ENCODE peak calls at places on chromosomes 16 and 17, in five cellular contexts. L, N, V, W and O are unnamed samples. For H3K36me3, the result is how much of the 10 kb centered on the place peaks cover.

GRCh38 chr17:45705123-45706009 is 78.8 kb upstream of the CRHR1 start:
- DNase-seq in L (no peak), N (no peak), V (no peak), W (peak), O (peak)

GRCh38 chr16:31010539-31010938 is at the start of gene STX1B:
- DNase-seq in L (peak), N (no peak), V (peak), W (no peak), O (no peak)

GRCh38 chr16:27547134-27547533 is 2.6 kb downstream of the GTF3C1 start:
- DNase-seq in L (peak), N (no peak), V (no peak), W (no peak), O (peak)

GRCh38 chr17:78046923-78047322 is 81.6 kb downstream of the TMC6 start:
- DNase-seq in L (no peak), N (no peak), V (no peak), W (no peak), O (no peak)

GRCh38 chr16:50880926-50881325 is 139.0 kb downstream of the CYLD start:
- DNase-seq in L (no peak), N (no peak), V (no peak), W (no peak), O (no peak)

GRCh38 chr17:27980035-27980434 is 62.4 kb upstream of the NLK start:
- DNase-seq in L (no peak), N (peak), V (no peak), W (no peak), O (peak)

GRCh38 chr17:73293480-73293911 is 18.3 kb downstream of the CDC42EP4 start:
- DNase-seq in L (peak), N (peak), V (no peak), W (peak), O (peak)

GRCh38 chr16:79066621-79067020 is 533.9 kb downstream of the MAF start:
- DNase-seq in L (no peak), N (no peak), V (no peak), W (no peak), O (no peak)

GRCh38 chr16:87608400-87608985 is 6.2 kb downstream of the JPH3 start:
- DNase-seq in L (peak), N (peak), V (peak), W (peak), O (peak)

GRCh38 chr17:83083368-83084201 is 4.2 kb downstream of the METRNL start:
- DNase-seq in L (peak), N (no peak), V (no peak), W (no peak), O (peak)

GRCh38 chr17:82861393-82861775 is 21.6 kb upstream of the ZNF750 start:
- DNase-seq in L (no peak), N (no peak), V (no peak), W (no peak), O (no peak)

GRCh38 chr16:51374346-51374745 is 223.3 kb upstream of the SALL1 start:
- DNase-seq in L (no peak), N (no peak), V (no peak), W (no peak), O (peak)

GRCh38 chr16:85994492-85995433 is 95.8 kb downstream of the IRF8 start:
- DNase-seq in L (peak), N (no peak), V (no peak), W (no peak), O (no peak)

GRCh38 chr17:14337596-14338079 is 36.8 kb downstream of the HS3ST3B1 start:
- DNase-seq in L (no peak), N (no peak), V (no peak), W (no peak), O (no peak)

GRCh38 chr16:66706506-66706880 is 9.9 kb upstream of the CMTM4 start:
- DNase-seq in L (peak), N (no peak), V (no peak), W (no peak), O (no peak)

GRCh38 chr17:36849871-36850348 is 87.4 kb upstream of the LHX1 start:
- DNase-seq in L (no peak), N (no peak), V (peak), W (no peak), O (peak)

GRCh38 chr17:71709271-71709670 is 411.5 kb upstream of the SOX9 start:
- DNase-seq in L (no peak), N (no peak), V (no peak), W (no peak), O (no peak)

GRCh38 chr17:12985431-12986285 is 32.2 kb downstream of the ELAC2 start:
- DNase-seq in L (no peak), N (peak), V (peak), W (no peak), O (peak)

GRCh38 chr16:70651524-70651923 is 5.2 kb downstream of the IL34 start:
- DNase-seq in L (no peak), N (no peak), V (no peak), W (no peak), O (no peak)

GRCh38 chr17:75835315-75835987 is 8.8 kb downstream of the UNC13D start:
- DNase-seq in L (no peak), N (no peak), V (no peak), W (no peak), O (no peak)

GRCh38 chr16:55001931-55002330 is 71.3 kb downstream of the IRX5 start:
- DNase-seq in L (no peak), N (no peak), V (no peak), W (no peak), O (peak)

GRCh38 chr16:52861614-52862022 is 191.1 kb downstream of the CHD9NB start:
- DNase-seq in L (no peak), N (no peak), V (peak), W (no peak), O (peak)

GRCh38 chr17:67289174-67289876 is 44.3 kb upstream of the HELZ start:
- DNase-seq in L (peak), N (peak), V (no peak), W (peak), O (peak)

GRCh38 chr17:7428557-7428956 is at the start of gene SPEM3:
- DNase-seq in L (no peak), N (no peak), V (no peak), W (no peak), O (no peak)

GRCh38 chr16:8919934-8920465 is 37.8 kb downstream of the LITAFD start:
- DNase-seq in L (no peak), N (no peak), V (no peak), W (no peak), O (no peak)

GRCh38 chr16:24525970-24526559 is 13.3 kb upstream of the RBBP6 start:
- DNase-seq in L (no peak), N (no peak), V (no peak), W (peak), O (no peak)

GRCh38 chr17:43758497-43759174 is at the start of gene SOST:
- DNase-seq in L (no peak), N (no peak), V (no peak), W (no peak), O (no peak)

GRCh38 chr17:69287168-69287567 is 39.8 kb downstream of the ABCA5 start:
- DNase-seq in L (no peak), N (no peak), V (no peak), W (no peak), O (no peak)

GRCh38 chr17:28878981-28879380 is 18.6 kb downstream of the FLOT2 start:
- DNase-seq in L (peak), N (no peak), V (peak), W (no peak), O (peak)

GRCh38 chr17:797236-797635 is 15.1 kb downstream of the MRM3 start:
- DNase-seq in L (no peak), N (no peak), V (no peak), W (no peak), O (no peak)

GRCh38 chr17:78258323-78259229 is 27.1 kb downstream of the TMEM235 start:
- DNase-seq in L (peak), N (peak), V (no peak), W (no peak), O (peak)

GRCh38 chr16:79267781-79268180 is 332.8 kb downstream of the MAF start:
- DNase-seq in L (no peak), N (no peak), V (no peak), W (no peak), O (no peak)

GRCh38 chr17:57898487-57899311 is 48.9 kb upstream of the MRPS23 start:
- DNase-seq in L (no peak), N (peak), V (peak), W (peak), O (peak)

GRCh38 chr16:53071748-53072301 is 17.0 kb downstream of the CHD9 start:
- DNase-seq in L (no peak), N (peak), V (no peak), W (no peak), O (no peak)

GRCh38 chr17:4440021-4440420 is 6.3 kb downstream of the SPNS3 start:
- DNase-seq in L (no peak), N (no peak), V (no peak), W (no peak), O (no peak)

GRCh38 chr16:70437017-70437581 is 1.8 kb downstream of the ST3GAL2 start:
- DNase-seq in L (no peak), N (no peak), V (peak), W (no peak), O (peak)

GRCh38 chr16:58018803-58019202 is 6.8 kb upstream of the MMP15 start:
- DNase-seq in L (no peak), N (no peak), V (no peak), W (no peak), O (no peak)

GRCh38 chr17:8532021-8532420 is 96.3 kb downstream of the NDEL1 start:
- DNase-seq in L (peak), N (peak), V (peak), W (no peak), O (peak)

GRCh38 chr17:11391134-11391533 is 150.1 kb downstream of the SHISA6 start:
- DNase-seq in L (no peak), N (no peak), V (no peak), W (no peak), O (no peak)

GRCh38 chr17:5133311-5133710 is 17.5 kb downstream of the USP6 start:
- DNase-seq in L (peak), N (no peak), V (no peak), W (peak), O (no peak)

GRCh38 chr16:62067981-62068380 is 31.7 kb upstream of the CDH8 start:
- DNase-seq in L (no peak), N (no peak), V (no peak), W (no peak), O (no peak)

GRCh38 chr16:62064173-62064572 is 27.9 kb upstream of the CDH8 start:
- DNase-seq in L (no peak), N (no peak), V (no peak), W (no peak), O (no peak)

GRCh38 chr16:62067182-62067581 is 30.9 kb upstream of the CDH8 start:
- DNase-seq in L (no peak), N (no peak), V (no peak), W (no peak), O (no peak)

GRCh38 chr16:62066747-62067146 is 30.5 kb upstream of the CDH8 start:
- DNase-seq in L (no peak), N (no peak), V (no peak), W (no peak), O (no peak)

DNA sequence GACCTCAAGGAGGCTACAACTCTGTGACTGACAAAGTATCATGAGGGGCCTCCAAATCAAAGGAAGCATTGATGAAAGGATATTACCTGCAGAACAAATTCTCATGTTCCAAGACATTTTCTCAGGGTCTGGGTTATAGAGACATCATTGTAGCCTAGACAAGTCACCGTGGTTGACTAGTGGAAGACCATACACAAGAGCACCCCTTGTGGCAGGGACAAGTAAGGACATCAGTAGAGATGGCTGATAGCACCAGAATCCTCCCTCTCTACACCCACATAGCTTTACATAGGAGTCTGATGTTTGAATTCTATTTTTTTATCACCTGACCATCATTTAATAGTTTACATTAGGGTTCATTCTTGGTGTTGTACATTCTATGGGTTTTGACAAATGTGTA is 32.5 kb upstream of the CDH8 start:
- DNase-seq in L (no peak), N (no peak), V (no peak), W (no peak), O (no peak)
- TF ChIP-seq CTCF in L (no peak), N (no peak), V (no peak), W (peak), O (peak)

DNA sequence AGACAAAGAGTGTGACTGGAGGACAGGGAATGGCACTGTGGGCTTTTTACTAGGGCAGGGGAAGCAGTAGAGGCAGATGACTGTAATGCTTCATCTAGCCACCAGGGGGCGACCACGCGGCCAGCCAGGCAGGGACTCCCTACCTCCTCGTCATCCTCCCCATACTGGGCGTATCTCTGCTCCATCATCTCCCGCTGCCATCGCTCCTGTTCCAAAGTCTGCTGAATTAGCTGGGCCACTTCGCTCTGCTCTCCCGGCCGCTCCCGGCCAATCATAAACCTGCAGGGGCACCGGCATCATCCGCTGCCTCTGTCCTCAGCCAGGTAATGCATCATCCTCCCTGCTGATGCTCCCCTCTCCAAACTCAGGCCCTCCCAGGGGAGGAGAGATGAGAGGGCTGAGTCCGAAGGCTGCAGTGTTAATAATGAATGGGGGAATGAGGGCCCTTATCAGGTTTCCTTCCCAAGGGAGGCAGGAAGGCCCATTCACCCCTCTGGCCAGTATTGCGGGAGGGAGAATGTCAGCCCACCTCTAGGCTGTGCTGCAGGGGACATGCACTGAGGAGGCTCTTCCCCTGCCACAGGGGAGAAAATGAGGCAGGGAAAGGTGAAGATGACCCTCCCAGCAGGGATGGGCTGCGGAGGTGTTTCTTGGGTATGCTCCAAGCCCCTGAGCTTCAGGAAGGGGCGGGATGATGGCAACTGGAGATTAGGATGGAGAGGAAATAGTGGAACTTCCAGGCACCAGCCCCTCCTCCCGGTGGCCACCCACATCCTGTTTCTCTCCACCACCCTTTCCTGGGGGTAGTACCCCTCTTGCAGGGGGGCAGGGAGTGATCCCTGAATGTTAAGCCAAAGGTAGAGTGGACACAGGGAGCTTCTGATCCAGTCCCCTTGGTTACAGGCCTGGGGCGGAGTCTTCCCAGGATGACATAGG is 10.3 kb upstream of the SAMD14 start:
- DNase-seq in L (peak), N (peak), V (peak), W (peak), O (peak)
- H3K4me3 ChIP-seq in L (no peak), N (peak), V (no peak), W (no peak), O (no peak)

DNA sequence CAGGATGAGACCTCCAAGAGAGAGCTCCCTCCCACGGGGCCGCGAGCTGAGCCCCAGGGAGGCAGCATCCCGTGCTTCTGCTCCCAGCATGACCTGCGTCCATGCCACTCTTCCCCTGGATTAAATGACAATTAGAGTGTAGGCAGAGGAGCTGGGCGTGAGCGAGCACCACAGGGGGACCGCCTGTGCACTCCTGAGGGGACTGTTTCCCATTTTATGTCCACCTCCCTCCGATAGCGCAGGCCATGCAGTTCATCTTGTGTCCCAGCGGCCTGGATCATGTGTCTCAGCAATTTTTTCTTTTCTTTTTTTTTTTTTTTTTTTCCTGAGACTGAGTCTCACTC is 5.8 kb upstream of the IL17C start:
- DNase-seq in L (no peak), N (no peak), V (no peak), W (no peak), O (no peak)
- H3K36me3 ChIP-seq in L (half or more), N (under half), V (under half), W (under half), O (under half)

GRCh38 chr17:61532818-61533217 is 58.2 kb downstream of the NACA2 start:
- DNase-seq in L (no peak), N (no peak), V (no peak), W (no peak), O (no peak)

GRCh38 chr17:61533797-61534196 is 57.2 kb downstream of the NACA2 start:
- DNase-seq in L (no peak), N (no peak), V (no peak), W (no peak), O (no peak)

GRCh38 chr17:61534414-61534813 is 56.6 kb downstream of the NACA2 start:
- DNase-seq in L (no peak), N (no peak), V (no peak), W (no peak), O (no peak)

GRCh38 chr17:61528171-61528570 is 62.8 kb downstream of the NACA2 start:
- DNase-seq in L (no peak), N (no peak), V (no peak), W (no peak), O (no peak)

DNA sequence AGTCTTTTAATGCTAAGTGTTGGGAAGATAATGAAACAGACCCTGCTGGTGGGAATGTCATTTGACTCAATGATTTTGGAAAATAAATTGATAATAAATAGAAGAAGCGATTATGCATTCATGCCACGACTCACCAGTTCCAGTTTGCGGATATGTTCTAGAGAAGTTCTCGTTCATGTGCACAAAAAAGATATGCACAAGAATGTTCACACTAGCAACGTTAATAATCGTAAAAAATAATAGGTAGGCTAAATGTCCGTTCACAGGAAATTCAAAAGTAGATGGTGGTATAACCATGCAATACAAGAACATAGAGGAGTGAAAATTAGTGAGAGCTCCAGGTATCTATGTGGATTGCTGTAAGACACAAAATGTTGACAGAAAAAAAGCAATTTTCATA is 59.8 kb downstream of the NACA2 start:
- DNase-seq in L (no peak), N (no peak), V (no peak), W (no peak), O (no peak)
- TF ChIP-seq CTCF in L (no peak), N (no peak), V (no peak), W (no peak), O (no peak)

DNA sequence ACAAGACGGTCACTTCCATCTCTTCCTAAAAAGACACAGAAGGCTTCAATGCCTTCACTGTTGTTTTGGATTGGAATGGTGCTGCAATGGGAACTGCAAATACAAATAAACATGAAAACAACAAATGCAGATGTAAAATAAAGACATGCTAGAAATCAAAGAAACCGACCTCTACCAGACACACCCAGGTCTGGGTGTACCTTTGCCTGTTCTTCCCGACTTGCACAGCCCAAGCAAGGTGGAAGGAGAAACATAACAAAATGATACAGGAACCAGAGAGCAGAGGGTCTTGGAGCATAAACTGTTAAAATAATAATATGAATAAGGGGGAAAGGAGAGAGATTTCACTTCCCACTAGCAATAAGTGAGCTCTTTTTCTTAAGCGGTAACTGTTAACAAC is 17.3 kb downstream of the RFFL start:
- DNase-seq in L (no peak), N (no peak), V (no peak), W (no peak), O (no peak)
- H3K4me3 ChIP-seq in L (peak), N (no peak), V (no peak), W (no peak), O (no peak)